ENCODE peak calls at places on chromosomes 7 and 10, in eight cellular contexts. M is heart right ventricle, Q is SK-N-SH, V is uterus, N is breast epithelium, P is colonic mucosa, F is GM23248, J is prostate gland. R is an unnamed sample. For H3K4me1, the result is how much of the 10 kb centered on the place peaks cover.

GRCh38 chr10:85047979-85048378 is 719.6 kb downstream of the CCSER2 start:
- DNase-seq in N (no peak), F (no peak), M (no peak), Q (no peak), V (no peak), P (no peak), J (no peak), R (no peak)

GRCh38 chr7:122738937-122739336 is 36.2 kb upstream of the RNF148 start:
- DNase-seq in Q (no peak), M (no peak), J (no peak), P (no peak), V (no peak), F (no peak), N (no peak), R (no peak)

GRCh38 chr7:42090806-42091205 is 146.2 kb downstream of the GLI3 start:
- DNase-seq in M (no peak), P (no peak), N (no peak), J (no peak), Q (no peak), F (no peak), V (no peak), R (no peak)

GRCh38 chr7:106561151-106561550 is 99.8 kb downstream of the CCDC71L start:
- DNase-seq in F (no peak), P (no peak), M (no peak), J (no peak), V (no peak), Q (no peak), N (no peak), R (no peak)

GRCh38 chr10:11261143-11261542 is 243.5 kb downstream of the CELF2 start:
- DNase-seq in N (no peak), P (no peak), V (no peak), F (no peak), Q (no peak), M (no peak), J (no peak), R (no peak)

GRCh38 chr10:6603142-6604125 is 23.4 kb upstream of the PRKCQ start:
- DNase-seq in P (no peak), J (no peak), M (no peak), N (no peak), V (no peak), Q (no peak), F (no peak), R (no peak)

GRCh38 chr10:50375745-50376144 is 124.4 kb upstream of the ASAH2 start:
- DNase-seq in M (no peak), N (no peak), F (no peak), V (no peak), J (no peak), P (no peak), Q (no peak), R (no peak)

GRCh38 chr7:157893535-157894044 is 556.8 kb downstream of the DNAJB6 start:
- DNase-seq in V (no peak), P (no peak), N (no peak), J (no peak), Q (no peak), M (no peak), F (no peak), R (no peak)

GRCh38 chr10:63042256-63042655 is 90.9 kb upstream of the NRBF2 start:
- DNase-seq in V (no peak), Q (peak), P (no peak), F (no peak), N (no peak), M (no peak), J (no peak), R (no peak)

GRCh38 chr10:32958085-32958991 is at the start of gene ITGB1:
- DNase-seq in M (peak), Q (peak), J (peak), F (peak), V (peak), N (peak), P (peak), R (peak)

GRCh38 chr7:133112976-133113375 is 31.1 kb upstream of the CHCHD3 start:
- DNase-seq in F (no peak), V (no peak), Q (no peak), P (no peak), M (no peak), N (no peak), J (no peak), R (no peak)

GRCh38 chr7:5420841-5421625 is 2.6 kb downstream of the TNRC18 start:
- DNase-seq in F (peak), Q (peak), M (peak), J (no peak), N (no peak), V (no peak), P (peak), R (peak)

GRCh38 chr7:106537119-106537518 is 123.8 kb downstream of the CCDC71L start:
- DNase-seq in Q (no peak), P (no peak), V (no peak), N (no peak), J (no peak), F (no peak), M (no peak), R (no peak)

GRCh38 chr10:124494050-124494807 is 32.6 kb downstream of the LHPP start:
- DNase-seq in N (no peak), V (no peak), F (no peak), M (no peak), P (no peak), Q (no peak), J (no peak), R (no peak)

GRCh38 chr10:132137111-132138072 is 49.4 kb upstream of the DPYSL4 start:
- DNase-seq in M (no peak), V (no peak), J (no peak), N (no peak), F (no peak), P (no peak), Q (no peak), R (peak)

GRCh38 chr10:113965683-113966082 is 78.0 kb upstream of the ADRB1 start:
- DNase-seq in P (no peak), V (no peak), Q (no peak), J (no peak), M (no peak), F (no peak), N (no peak), R (no peak)

GRCh38 chr10:1394155-1394912 is 338.1 kb downstream of the WDR37 start:
- DNase-seq in M (no peak), N (no peak), J (no peak), P (peak), Q (peak), F (no peak), V (no peak), R (no peak)

GRCh38 chr10:9786576-9786975 is 1231.1 kb upstream of the CELF2 start:
- DNase-seq in F (peak), P (no peak), N (no peak), M (no peak), Q (no peak), V (no peak), J (no peak), R (no peak)

GRCh38 chr10:90066435-90066834 is 365.0 kb downstream of the KIF20B start:
- DNase-seq in N (no peak), J (no peak), F (no peak), M (no peak), V (no peak), P (no peak), Q (no peak), R (no peak)

GRCh38 chr10:32244421-32245207 is 102.3 kb downstream of the EPC1 start:
- DNase-seq in Q (no peak), M (no peak), F (no peak), V (no peak), P (no peak), J (no peak), N (no peak), R (no peak)

GRCh38 chr10:13684252-13684791 is 97.6 kb downstream of the PRPF18 start:
- DNase-seq in V (peak), J (peak), F (peak), Q (no peak), N (no peak), M (peak), P (peak), R (no peak)

GRCh38 chr10:21505711-21506278 is 19.7 kb downstream of the SKIDA1 start:
- DNase-seq in J (no peak), M (no peak), N (no peak), V (no peak), F (no peak), Q (peak), P (no peak), R (no peak)

GRCh38 chr7:4707134-4707651 is 25.1 kb downstream of the FOXK1 start:
- DNase-seq in P (no peak), Q (no peak), V (peak), N (no peak), F (peak), M (no peak), J (no peak), R (no peak)

GRCh38 chr10:111209666-111210065 is 132.8 kb downstream of the ADRA2A start:
- DNase-seq in J (no peak), V (no peak), N (no peak), P (no peak), M (no peak), Q (peak), F (peak), R (no peak)

GRCh38 chr10:3754727-3755439 is 30.1 kb downstream of the KLF6 start:
- DNase-seq in V (peak), Q (no peak), N (no peak), J (no peak), P (no peak), F (peak), M (no peak), R (no peak)

GRCh38 chr7:66296555-66296954 is 91.4 kb downstream of the TPST1 start:
- DNase-seq in F (peak), N (no peak), Q (no peak), J (no peak), V (no peak), P (no peak), M (no peak), R (no peak)

GRCh38 chr7:133051066-133051465 is 30.8 kb downstream of the CHCHD3 start:
- DNase-seq in Q (peak), M (no peak), J (no peak), N (no peak), P (no peak), F (peak), V (no peak), R (peak)

GRCh38 chr10:123640016-123640535 is 26.1 kb upstream of the GPR26 start:
- DNase-seq in V (no peak), F (peak), N (no peak), J (no peak), M (no peak), P (no peak), Q (no peak), R (no peak)

GRCh38 chr10:100713859-100714565 is 31.4 kb upstream of the PAX2 start:
- DNase-seq in Q (peak), M (no peak), P (no peak), J (no peak), F (no peak), V (no peak), N (no peak), R (no peak)

GRCh38 chr10:60456053-60456452 is 66.4 kb upstream of the ANK3 start:
- DNase-seq in V (no peak), J (no peak), F (peak), P (no peak), M (no peak), Q (no peak), N (no peak), R (no peak)

GRCh38 chr7:12524794-12525386 is 45.6 kb upstream of the SCIN start:
- DNase-seq in N (no peak), P (no peak), J (no peak), F (peak), V (no peak), M (no peak), Q (peak), R (no peak)

GRCh38 chr10:110279062-110279986 is 25.4 kb downstream of the SMNDC1 start:
- DNase-seq in Q (peak), N (peak), P (peak), V (peak), M (no peak), J (peak), F (peak), R (no peak)

GRCh38 chr7:35035511-35035921 is 1.8 kb downstream of the DPY19L1 start:
- DNase-seq in P (peak), N (no peak), M (no peak), J (peak), V (no peak), F (peak), Q (no peak), R (no peak)

DNA sequence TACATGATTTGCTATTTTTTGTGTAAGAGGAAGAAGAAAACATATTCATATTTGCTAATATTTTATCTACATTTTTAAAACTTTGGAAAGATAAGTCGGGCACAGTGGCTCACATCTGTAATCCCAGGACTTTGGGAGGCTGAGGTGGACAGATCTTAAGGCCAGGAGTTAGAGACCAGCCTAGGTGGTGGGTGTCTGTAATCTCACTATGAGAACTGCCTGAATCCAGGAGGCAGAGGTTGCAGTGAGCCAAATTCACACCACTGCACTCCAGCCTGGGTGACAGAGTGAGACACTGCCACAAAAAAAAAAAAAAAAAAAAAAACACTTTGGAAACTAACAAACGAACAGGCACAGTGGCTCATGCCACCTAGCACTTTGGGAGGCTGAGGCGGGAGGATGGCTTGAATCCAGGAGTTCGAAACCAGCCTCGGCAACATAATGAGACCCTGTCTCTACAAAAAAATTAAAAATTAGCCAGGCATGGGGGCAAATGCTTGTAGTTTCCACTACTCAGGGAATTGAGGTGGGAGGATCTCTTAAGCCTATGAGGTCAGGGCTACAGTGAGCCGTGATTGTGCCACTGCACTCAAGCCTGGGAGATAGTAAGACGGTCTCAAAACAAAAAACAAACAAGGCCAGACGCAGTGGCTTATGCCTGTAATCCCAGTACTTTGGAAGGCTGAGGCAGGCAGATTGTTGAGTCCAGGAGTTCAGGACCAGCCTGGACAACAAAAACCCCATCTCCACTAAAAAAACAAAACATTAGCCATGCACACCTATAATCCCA is 25.6 kb downstream of the HERC4 start:
- DNase-seq in F (no peak), J (no peak), M (no peak), P (no peak), Q (no peak), V (no peak), N (no peak), R (no peak)
- H3K4me1 ChIP-seq in F (under half), J (under half), M (under half), P (under half), Q (under half), V (under half), N (under half), R (under half)

GRCh38 chr10:80411267-80411668 is 2.9 kb downstream of the PRXL2A start:
- DNase-seq in M (peak), P (peak), F (no peak), J (no peak), V (no peak), N (no peak), Q (peak), R (peak)
- H3K27ac ChIP-seq in M (peak), P (peak), F (no peak), J (peak), V (peak), N (peak), Q (peak), R (no peak)

DNA sequence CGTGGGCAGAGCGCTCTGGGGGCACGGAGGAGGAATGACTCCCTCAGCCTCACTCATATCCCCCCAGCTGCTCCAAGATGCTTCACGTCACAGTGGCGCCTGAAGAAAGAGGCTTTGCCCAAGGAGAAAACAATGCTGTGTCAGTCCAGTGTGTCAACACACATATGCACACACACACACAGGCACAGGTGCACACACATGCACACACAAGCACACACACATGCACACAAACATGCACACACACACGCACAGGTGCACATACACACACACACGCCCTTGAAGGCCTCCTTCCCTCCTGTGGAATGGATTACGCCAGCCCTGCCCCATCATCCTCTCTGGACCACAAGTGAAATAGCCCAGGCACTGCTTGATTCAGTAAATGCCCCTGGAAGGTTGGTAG is 371.3 kb upstream of the PODXL start:
- DNase-seq in P (no peak), F (no peak), V (no peak), N (no peak), J (no peak), Q (no peak), M (no peak), R (no peak)
- H3K4me1 ChIP-seq in P (under half), F (under half), V (under half), N (under half), J (under half), Q (under half), M (under half), R (under half)

GRCh38 chr7:33048257-33048656 is 14.3 kb downstream of the NT5C3A start:
- DNase-seq in F (no peak), J (no peak), M (no peak), N (no peak), V (no peak), P (no peak), Q (no peak), R (no peak)

GRCh38 chr7:33054261-33054964 is 8.2 kb downstream of the NT5C3A start:
- DNase-seq in J (no peak), M (no peak), N (no peak), Q (no peak), F (peak), P (no peak), V (no peak), R (no peak)

GRCh38 chr7:33048704-33049103 is 13.9 kb downstream of the NT5C3A start:
- DNase-seq in J (no peak), F (no peak), Q (no peak), P (no peak), V (no peak), N (no peak), M (no peak), R (no peak)

GRCh38 chr7:33053716-33054115 is 8.9 kb downstream of the NT5C3A start:
- DNase-seq in M (no peak), J (no peak), Q (no peak), N (no peak), F (no peak), P (no peak), V (no peak), R (no peak)

DNA sequence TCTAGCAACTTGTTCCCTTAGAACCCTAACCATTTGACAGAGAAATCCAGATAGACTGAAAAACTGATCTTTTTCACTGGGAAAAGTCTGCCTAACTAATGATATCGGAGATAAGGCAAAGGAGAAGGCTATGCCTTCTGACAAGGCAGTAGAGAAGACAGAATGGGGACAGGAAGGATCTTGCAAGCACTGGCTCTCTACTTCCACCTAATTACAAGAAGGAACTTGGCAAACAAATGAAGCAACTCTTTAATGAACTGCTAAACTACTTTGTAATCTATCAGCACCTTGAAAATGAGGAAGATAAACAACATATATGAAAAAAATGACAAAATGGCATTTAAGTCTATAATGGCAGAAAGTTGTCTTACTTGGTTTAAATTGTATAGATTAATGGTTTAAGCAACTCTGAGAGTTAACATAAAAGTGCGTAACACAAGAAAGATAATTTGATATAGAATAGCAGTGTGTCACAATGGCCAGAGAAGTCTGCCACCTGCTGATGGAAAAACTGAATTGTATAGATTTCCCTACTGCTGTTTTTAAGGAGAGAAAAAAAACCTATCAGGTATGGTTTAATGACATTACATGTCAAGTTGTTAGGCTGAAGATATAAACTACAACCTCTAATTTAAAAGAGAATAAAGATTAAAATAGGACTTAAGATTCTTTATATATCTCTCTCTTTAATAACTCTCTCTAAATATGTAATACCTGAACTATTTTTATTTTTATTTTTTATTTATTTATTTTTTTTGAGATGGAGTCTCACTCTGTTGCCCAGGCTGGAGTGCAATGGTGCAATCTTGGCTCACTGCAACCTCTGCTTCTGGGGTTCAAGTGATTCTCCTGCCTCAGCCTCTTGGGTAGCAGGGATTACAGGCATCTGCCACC is 11.9 kb downstream of the NT5C3A start:
- DNase-seq in P (peak), F (peak), M (no peak), N (no peak), V (no peak), Q (peak), J (peak), R (no peak)
- H3K27ac ChIP-seq in P (peak), F (no peak), M (peak), N (peak), V (peak), Q (no peak), J (no peak), R (no peak)

GRCh38 chr7:87199700-87200450 is 19.7 kb downstream of the TMEM243 start:
- DNase-seq in J (no peak), F (no peak), P (no peak), M (no peak), Q (no peak), N (no peak), V (no peak), R (no peak)

GRCh38 chr7:87202705-87203104 is 16.8 kb downstream of the TMEM243 start:
- DNase-seq in P (no peak), N (no peak), M (no peak), F (no peak), Q (no peak), V (no peak), J (no peak), R (no peak)

GRCh38 chr7:87193912-87194311 is 25.6 kb downstream of the TMEM243 start:
- DNase-seq in F (no peak), P (no peak), M (no peak), Q (no peak), V (no peak), J (no peak), N (no peak), R (no peak)

GRCh38 chr7:87202208-87202607 is 17.3 kb downstream of the TMEM243 start:
- DNase-seq in P (no peak), J (no peak), N (no peak), V (no peak), M (no peak), Q (no peak), F (no peak), R (no peak)

DNA sequence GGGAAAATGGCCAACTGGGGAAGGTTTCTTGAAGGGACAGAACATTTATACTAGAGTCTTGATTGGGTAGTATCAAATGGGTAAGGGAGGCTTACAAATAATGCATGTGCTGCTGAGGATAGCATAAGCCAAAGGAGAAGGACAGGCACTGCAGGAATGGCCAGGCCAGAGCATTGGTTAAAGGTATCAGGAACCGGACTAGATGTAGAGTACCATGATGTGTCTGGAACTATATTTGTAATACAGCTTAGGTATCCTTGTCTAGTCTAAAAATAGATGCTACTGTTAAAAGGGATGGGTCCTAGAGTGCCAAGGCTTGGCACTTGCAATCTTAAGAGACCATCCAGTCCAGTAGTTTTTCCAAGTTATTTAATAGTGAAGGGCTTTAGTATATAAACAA is 20.3 kb downstream of the TMEM243 start:
- DNase-seq in P (no peak), M (no peak), J (no peak), F (no peak), Q (no peak), V (no peak), N (no peak), R (no peak)
- H3K4me1 ChIP-seq in P (under half), M (under half), J (under half), F (under half), Q (under half), V (under half), N (under half), R (under half)

R was measured in pancreas.